ENCODE peak calls at places on chromosomes 4 and X, in four cellular contexts. I is activated CD4-positive, alpha-beta T cell treated with anti-CD3 and anti-CD28 coated beads for 36 hours; T is putamen; Z is non-pigmented ciliary epithelial cell. G is an unnamed sample.

GRCh38 chr4:76752911-76753494 is 144.9 kb downstream of the SOWAHB start:
- DNase-seq in I (peak; percentile 36), T (no peak), Z (peak; percentile 94), G (peak; percentile 99)

GRCh38 chr4:152072001-152072485 is 311.2 kb upstream of the GATB start:
- DNase-seq in I (no peak), T (no peak), Z (no peak), G (no peak)

GRCh38 chr4:139645458-139645857 is 20.2 kb upstream of the MGST2 start:
- DNase-seq in I (no peak), T (no peak), Z (no peak), G (no peak)

GRCh38 chr4:99983289-99983943 is 33.3 kb upstream of the H2AZ1 start:
- DNase-seq in I (no peak), T (no peak), Z (no peak), G (no peak)

GRCh38 chrX:1389181-1389992 is 2.5 kb downstream of the SLC25A6 start:
- DNase-seq in I (no peak), T (no peak), Z (no peak), G (no peak)

GRCh38 chr4:102439835-102440234 is 61.3 kb upstream of the NFKB1 start:
- DNase-seq in I (no peak), T (no peak), Z (peak; percentile 71), G (peak; percentile 76)

GRCh38 chrX:69501433-69501832 is 2.7 kb upstream of the NALF2 start:
- DNase-seq in I (no peak), T (no peak), Z (no peak), G (no peak)

GRCh38 chr4:25928956-25929336 is 14.9 kb downstream of the SMIM20 start:
- DNase-seq in I (no peak), T (no peak), Z (no peak), G (peak; percentile 82)

GRCh38 chrX:45851434-45851991 is 650.8 kb upstream of the DIPK2B start:
- DNase-seq in I (peak; percentile 77), T (peak; percentile 25), Z (no peak), G (peak; percentile 70)

GRCh38 chr4:13541720-13542576 is 2.4 kb downstream of the NKX3-2 start:
- DNase-seq in I (peak; percentile 63), T (no peak), Z (no peak), G (no peak)

GRCh38 chrX:85988353-85988752 is 59.0 kb downstream of the CHM start:
- DNase-seq in I (no peak), T (no peak), Z (no peak), G (no peak)

GRCh38 chr4:59091376-59092142 is 1981.4 kb upstream of the IGFBP7 start:
- DNase-seq in I (no peak), T (no peak), Z (no peak), G (no peak)

GRCh38 chrX:119790977-119791436 is 423 bp downstream of the RPL39 start:
- DNase-seq in I (peak; percentile 53), T (no peak), Z (no peak), G (peak; percentile 31)

GRCh38 chrX:31209005-31209612 is 137.3 kb upstream of the FTHL17 start:
- DNase-seq in I (no peak), T (no peak), Z (no peak), G (peak; percentile 59)

GRCh38 chrX:48676893-48677270 is 6.7 kb upstream of the WAS start:
- DNase-seq in I (peak; percentile 32), T (no peak), Z (no peak), G (no peak)

GRCh38 chrX:30822068-30822671 is 66.9 kb downstream of the TAB3 start:
- DNase-seq in I (no peak), T (no peak), Z (no peak), G (no peak)

GRCh38 chr4:144750348-144750747 is 104.4 kb downstream of the HHIP start:
- DNase-seq in I (no peak), T (no peak), Z (no peak), G (no peak)

GRCh38 chr4:20323991-20324390 is 72.3 kb downstream of the SLIT2 start:
- DNase-seq in I (no peak), T (no peak), Z (no peak), G (peak; percentile 51)

GRCh38 chr4:2041234-2042130 is 17.6 kb upstream of the NAT8L start:
- DNase-seq in I (peak; percentile 93), T (peak; percentile 83), Z (peak; percentile 5), G (peak; percentile 74)

GRCh38 chr4:140635606-140636005 is 66.8 kb upstream of the UCP1 start:
- DNase-seq in I (no peak), T (no peak), Z (peak; percentile 10), G (peak; percentile 45)

G was measured in foreskin fibroblast.